ENCODE peak calls at places on chromosomes 1 and 21, in eight cellular contexts. T is left ventricle myocardium inferior; I is ELR; X is hepatic stellate cell; L is fibroblast of gingiva; B is stimulated activated CD4-positive, alpha-beta T cell treated with anti-CD3 and anti-CD28 coated beads, TNF-alpha, amount 100 ng/mL, for 48 hours; R is tibial artery; H is CD8-positive, alpha-beta memory T cell. J is an unnamed sample.

GRCh38 chr1:100287162-100287561 is 21.1 kb downstream of the RTCA start:
- DNase-seq in T (no peak), R (no peak), I (no peak), H (no peak), L (no peak), B (no peak), X (no peak), J (no peak)

GRCh38 chr1:224769987-224770693 is 154.0 kb downstream of the CNIH3 start:
- DNase-seq in L (peak), B (no peak), X (peak), I (peak), H (no peak), T (no peak), R (no peak), J (no peak)

GRCh38 chr1:111516008-111516535 is 12.6 kb upstream of the ADORA3 start:
- DNase-seq in B (no peak), H (no peak), X (peak), I (peak), T (peak), L (no peak), R (peak), J (no peak)

GRCh38 chr1:155254714-155255242 is 505 bp downstream of the ENTREP3 start:
- DNase-seq in L (peak), H (no peak), X (peak), R (peak), T (no peak), B (no peak), I (peak), J (no peak)

GRCh38 chr1:16076003-16076870 is 2.8 kb upstream of the FAM131C start:
- DNase-seq in H (no peak), L (peak), I (peak), T (no peak), B (no peak), X (peak), R (no peak), J (no peak)

GRCh38 chr1:183675381-183675780 is 22.3 kb upstream of the APOBEC4 start:
- DNase-seq in I (no peak), L (no peak), H (no peak), R (no peak), B (no peak), T (no peak), X (no peak), J (no peak)

GRCh38 chr1:160260436-160261382 is 1.6 kb downstream of the DCAF8 start:
- DNase-seq in L (peak), T (no peak), R (no peak), H (no peak), I (peak), B (no peak), X (peak), J (no peak)

GRCh38 chr21:39150316-39150715 is 32.9 kb downstream of the PSMG1 start:
- DNase-seq in B (no peak), L (no peak), I (no peak), R (no peak), T (no peak), H (no peak), X (no peak), J (no peak)

GRCh38 chr21:46092026-46092764 is 5.7 kb upstream of the COL6A2 start:
- DNase-seq in X (peak), L (peak), B (no peak), H (no peak), I (peak), T (peak), R (peak), J (no peak)

GRCh38 chr1:44237721-44238457 is 24.6 kb downstream of the DMAP1 start:
- DNase-seq in X (peak), L (no peak), H (no peak), R (peak), T (no peak), B (peak), I (peak), J (peak)

GRCh38 chr1:2396059-2396458 is 4.4 kb downstream of the RER1 start:
- DNase-seq in X (no peak), T (no peak), I (no peak), R (no peak), L (no peak), H (no peak), B (no peak), J (no peak)

J was measured in activated T-helper 2 cell treated with anti-CD3 and anti-CD28 coated beads, Interferon-gamma antibody, Interleukin-2, Interleukin-4, amounts not matched to agents 10 μg/mL and 5 μg/mL and 100 μg/mL, durations not matched to agents 14 hours and 24 hours and 36 hours.